ENCODE peak calls at places on chromosomes 2 and 18, in ten cellular contexts. C is kidney glomerular epithelial cell; P is substantia nigra; Y is hypothalamus; G is stimulated activated naive CD8-positive, alpha-beta T cell treated with anti-CD3 and anti-CD28 coated beads, Interleukin-15, Interleukin-2, amounts not matched to agents 100 U/mL and 50 U/mL, for 24 hours; E is NCI-H1930; Z is NCI-H524 treated with DMSO at 0.1 percent for 48 hours; Q is nephron progenitor cell; U is NCI-H1092 treated with DMSO at 0.1 percent for 48 hours; D is naive thymus-derived CD8-positive, alpha-beta T cell. I is an unnamed sample.

GRCh38 chr2:196083601-196084000 is 15.0 kb upstream of the DNAH7 start:
- DNase-seq in C (no peak), Z (no peak), Q (no peak), D (no peak), Y (no peak), U (no peak), G (no peak), P (no peak), E (no peak), I (no peak)

GRCh38 chr2:237591021-237591370 is 462 bp upstream of the RAB17 start:
- DNase-seq in Q (no peak), U (no peak), Y (no peak), Z (no peak), E (no peak), D (no peak), G (no peak), C (no peak), P (no peak), I (no peak)

GRCh38 chr2:232354069-232354468 is 24.5 kb upstream of the ALPP start:
- DNase-seq in D (no peak), G (no peak), P (no peak), C (no peak), U (no peak), Y (no peak), Q (no peak), Z (no peak), E (no peak), I (no peak)

GRCh38 chr2:177291701-177292100 is 27.2 kb upstream of the NFE2L2 start:
- DNase-seq in G (no peak), Q (no peak), Y (no peak), E (no peak), D (no peak), U (no peak), C (no peak), Z (no peak), P (no peak), I (no peak)

GRCh38 chr18:58528011-58528367 is 100.9 kb downstream of the ALPK2 start:
- DNase-seq in E (no peak), D (no peak), Y (no peak), Z (no peak), G (no peak), C (no peak), U (no peak), Q (no peak), P (no peak), I (no peak)

GRCh38 chr2:143071185-143071876 is 57.9 kb upstream of the ARHGAP15 start:
- DNase-seq in C (peak), Q (no peak), Z (no peak), P (no peak), D (no peak), G (no peak), U (no peak), Y (no peak), E (no peak), I (peak)

GRCh38 chr18:44409071-44409470 is 271.6 kb upstream of the SETBP1 start:
- DNase-seq in E (no peak), D (no peak), Z (no peak), U (no peak), G (no peak), Y (no peak), Q (no peak), P (no peak), C (no peak), I (no peak)

GRCh38 chr2:110166246-110166645 is 38.6 kb downstream of the NPHP1 start:
- DNase-seq in G (no peak), Q (no peak), E (no peak), Z (no peak), D (no peak), P (no peak), C (no peak), Y (no peak), U (no peak), I (no peak)

I was measured in renal cortical epithelial cell.